ENCODE peak calls at places on chromosomes 11 and 22, in four cellular contexts. G is pulmonary artery endothelial cell, C is choroid plexus epithelial cell, I is left lung. J is an unnamed sample.

GRCh38 chr11:128508785-128509518 is 78.4 kb downstream of the ETS1 start:
- DNase-seq in I (no peak), C (peak; percentile 80), G (no peak), J (no peak)

GRCh38 chr11:69926376-69927050 is 107.3 kb upstream of the FGF3 start:
- DNase-seq in C (no peak), G (no peak), I (peak; percentile 4), J (peak; percentile 26)

GRCh38 chr22:31230155-31230870 is 18.2 kb downstream of the LIMK2 start:
- DNase-seq in I (no peak), G (no peak), C (peak; percentile 81), J (no peak)

GRCh38 chr11:45644981-45645889 is 20.2 kb downstream of the CHST1 start:
- DNase-seq in I (no peak), G (no peak), C (no peak), J (no peak)

GRCh38 chr11:41659990-41660389 is 200.5 kb upstream of the LRRC4C start:
- DNase-seq in I (no peak), C (no peak), G (no peak), J (no peak)

GRCh38 chr11:113173023-113173594 is 141.3 kb upstream of the TTC12 start:
- DNase-seq in C (no peak), G (no peak), I (no peak), J (no peak)

GRCh38 chr22:31707519-31707918 is 42.4 kb downstream of the PRR14L start:
- DNase-seq in I (no peak), C (no peak), G (no peak), J (no peak)

GRCh38 chr22:44108806-44109385 is 71.8 kb upstream of the PARVG start:
- DNase-seq in I (peak; percentile 28), C (no peak), G (no peak), J (no peak)

GRCh38 chr11:115895594-115895993 is 391.4 kb upstream of the CADM1 start:
- DNase-seq in C (no peak), G (no peak), I (no peak), J (no peak)

GRCh38 chr22:20972014-20972797 is 5.2 kb downstream of the AIFM3 start:
- DNase-seq in G (no peak), C (no peak), I (peak; percentile 15), J (no peak)

GRCh38 chr11:100789500-100789899 is 102.4 kb downstream of the ARHGAP42 start:
- DNase-seq in C (no peak), I (no peak), G (no peak), J (no peak)

J was measured in RWPE2.